ENCODE peak calls at places on chromosomes 2 and 18, in nine cellular contexts. One of them, this sample, is unnamed.

GRCh38 chr2:144678741-144679140 is 158.8 kb upstream of the ZEB2 start:
- DNase-seq in spleen: no peak
- DNase-seq in stomach: no peak
- DNase-seq in HCT116: no peak
- DNase-seq in GM12878: no peak
- DNase-seq in breast epithelium: no peak
- DNase-seq in GM23338: no peak
- DNase-seq in K562: no peak
- DNase-seq in prostate gland: no peak
- DNase-seq in this sample: no peak

GRCh38 chr2:120227111-120227991 is 4.2 kb upstream of the TMEM185B start:
- DNase-seq in spleen: peak; percentile 74
- DNase-seq in K562: peak; percentile 49
- DNase-seq in breast epithelium: no peak
- DNase-seq in stomach: no peak
- DNase-seq in GM12878: no peak
- DNase-seq in GM23338: no peak
- DNase-seq in prostate gland: no peak
- DNase-seq in HCT116: no peak
- DNase-seq in this sample: no peak

GRCh38 chr2:96763511-96764252 is 3.0 kb downstream of the CNNM4 start:
- DNase-seq in prostate gland: no peak
- DNase-seq in K562: peak; percentile 75
- DNase-seq in GM23338: peak; percentile 77
- DNase-seq in HCT116: no peak
- DNase-seq in stomach: no peak
- DNase-seq in GM12878: no peak
- DNase-seq in spleen: no peak
- DNase-seq in breast epithelium: no peak
- DNase-seq in this sample: no peak

GRCh38 chr2:164981217-164981990 is 26.1 kb upstream of the SLC38A11 start:
- DNase-seq in HCT116: no peak
- DNase-seq in stomach: no peak
- DNase-seq in GM12878: no peak
- DNase-seq in GM23338: no peak
- DNase-seq in spleen: no peak
- DNase-seq in prostate gland: no peak
- DNase-seq in breast epithelium: no peak
- DNase-seq in K562: no peak
- DNase-seq in this sample: no peak

GRCh38 chr2:226985227-226985946 is 149.5 kb downstream of the RHBDD1 start:
- DNase-seq in prostate gland: peak; percentile 61
- DNase-seq in HCT116: peak; percentile 56
- DNase-seq in spleen: no peak
- DNase-seq in GM12878: peak; percentile 43
- DNase-seq in GM23338: peak; percentile 83
- DNase-seq in stomach: no peak
- DNase-seq in K562: peak; percentile 25
- DNase-seq in breast epithelium: peak; percentile 37
- DNase-seq in this sample: no peak

GRCh38 chr2:180979935-180980184 is 545 bp upstream of the UBE2E3 start:
- DNase-seq in stomach: no peak
- DNase-seq in GM12878: no peak
- DNase-seq in prostate gland: no peak
- DNase-seq in HCT116: no peak
- DNase-seq in GM23338: no peak
- DNase-seq in K562: no peak
- DNase-seq in spleen: no peak
- DNase-seq in breast epithelium: no peak
- DNase-seq in this sample: no peak

GRCh38 chr18:53458944-53459580 is 765.4 kb downstream of the MBD2 start:
- DNase-seq in spleen: peak; percentile 47
- DNase-seq in stomach: no peak
- DNase-seq in GM12878: no peak
- DNase-seq in prostate gland: no peak
- DNase-seq in K562: no peak
- DNase-seq in HCT116: no peak
- DNase-seq in GM23338: peak; percentile 68
- DNase-seq in breast epithelium: no peak
- DNase-seq in this sample: no peak

GRCh38 chr18:58140366-58141325 is 96.6 kb downstream of the NEDD4L start:
- DNase-seq in K562: no peak
- DNase-seq in breast epithelium: no peak
- DNase-seq in spleen: no peak
- DNase-seq in prostate gland: no peak
- DNase-seq in stomach: no peak
- DNase-seq in GM23338: no peak
- DNase-seq in HCT116: no peak
- DNase-seq in GM12878: no peak
- DNase-seq in this sample: no peak

GRCh38 chr18:48295586-48296311 is 113.4 kb downstream of the ZBTB7C start:
- DNase-seq in HCT116: no peak
- DNase-seq in GM23338: peak; percentile 76
- DNase-seq in breast epithelium: peak; percentile 15
- DNase-seq in spleen: peak; percentile 62
- DNase-seq in GM12878: no peak
- DNase-seq in K562: no peak
- DNase-seq in prostate gland: no peak
- DNase-seq in stomach: no peak
- DNase-seq in this sample: peak; percentile 58

GRCh38 chr18:10142056-10142455 is 228.2 kb downstream of the VAPA start:
- DNase-seq in GM12878: no peak
- DNase-seq in prostate gland: no peak
- DNase-seq in breast epithelium: no peak
- DNase-seq in stomach: no peak
- DNase-seq in K562: no peak
- DNase-seq in HCT116: no peak
- DNase-seq in spleen: no peak
- DNase-seq in GM23338: no peak
- DNase-seq in this sample: no peak

GRCh38 chr2:212227755-212228154 is 310.8 kb downstream of the ERBB4 start:
- DNase-seq in HCT116: peak; percentile 52
- DNase-seq in prostate gland: peak; percentile 76
- DNase-seq in GM12878: no peak
- DNase-seq in spleen: no peak
- DNase-seq in K562: no peak
- DNase-seq in breast epithelium: peak; percentile 32
- DNase-seq in GM23338: peak; percentile 24
- DNase-seq in stomach: peak; percentile 58
- DNase-seq in this sample: no peak

GRCh38 chr2:133573771-133574170 is 5.5 kb upstream of the NCKAP5 start:
- DNase-seq in GM23338: no peak
- DNase-seq in HCT116: no peak
- DNase-seq in breast epithelium: no peak
- DNase-seq in GM12878: no peak
- DNase-seq in prostate gland: no peak
- DNase-seq in K562: no peak
- DNase-seq in stomach: no peak
- DNase-seq in spleen: no peak
- DNase-seq in this sample: no peak

GRCh38 chr18:23556145-23556780 is 30.0 kb downstream of the NPC1 start:
- DNase-seq in GM12878: no peak
- DNase-seq in K562: no peak
- DNase-seq in HCT116: no peak
- DNase-seq in prostate gland: no peak
- DNase-seq in GM23338: no peak
- DNase-seq in stomach: no peak
- DNase-seq in spleen: no peak
- DNase-seq in breast epithelium: no peak
- DNase-seq in this sample: no peak
- TF ChIP-seq POLR2AphosphoS5 in GM12878: no peak
- TF ChIP-seq POLR2AphosphoS5 in K562: no peak
- TF ChIP-seq POLR2AphosphoS5 in HCT116: no peak
- TF ChIP-seq POLR2AphosphoS5 in prostate gland: no peak
- TF ChIP-seq POLR2AphosphoS5 in GM23338: no peak
- TF ChIP-seq POLR2AphosphoS5 in stomach: no peak
- TF ChIP-seq POLR2AphosphoS5 in spleen: no peak
- TF ChIP-seq POLR2AphosphoS5 in breast epithelium: no peak
- TF ChIP-seq POLR2AphosphoS5 in this sample: no peak

GRCh38 chr2:74745766-74746165 is 88.2 kb upstream of the HK2 start:
- DNase-seq in K562: no peak
- DNase-seq in spleen: no peak
- DNase-seq in prostate gland: no peak
- DNase-seq in stomach: no peak
- DNase-seq in HCT116: no peak
- DNase-seq in GM12878: no peak
- DNase-seq in breast epithelium: no peak
- DNase-seq in GM23338: no peak
- DNase-seq in this sample: no peak

GRCh38 chr2:74746480-74746879 is 87.4 kb upstream of the HK2 start:
- DNase-seq in K562: no peak
- DNase-seq in breast epithelium: no peak
- DNase-seq in GM23338: no peak
- DNase-seq in spleen: no peak
- DNase-seq in prostate gland: no peak
- DNase-seq in stomach: no peak
- DNase-seq in GM12878: no peak
- DNase-seq in HCT116: no peak
- DNase-seq in this sample: no peak

GRCh38 chr2:74744731-74745505 is 89.0 kb upstream of the HK2 start:
- DNase-seq in breast epithelium: no peak
- DNase-seq in K562: no peak
- DNase-seq in GM12878: no peak
- DNase-seq in stomach: no peak
- DNase-seq in HCT116: no peak
- DNase-seq in spleen: no peak
- DNase-seq in prostate gland: no peak
- DNase-seq in GM23338: no peak
- DNase-seq in this sample: no peak

GRCh38 chr2:74743778-74744177 is 89.7 kb downstream of the SEMA4F start:
- DNase-seq in K562: no peak
- DNase-seq in breast epithelium: no peak
- DNase-seq in spleen: no peak
- DNase-seq in prostate gland: no peak
- DNase-seq in GM23338: no peak
- DNase-seq in GM12878: no peak
- DNase-seq in stomach: no peak
- DNase-seq in HCT116: no peak
- DNase-seq in this sample: no peak

GRCh38 chr2:74747411-74748080 is 86.4 kb upstream of the HK2 start:
- DNase-seq in prostate gland: no peak
- DNase-seq in GM23338: no peak
- DNase-seq in spleen: no peak
- DNase-seq in K562: no peak
- DNase-seq in breast epithelium: no peak
- DNase-seq in HCT116: no peak
- DNase-seq in stomach: no peak
- DNase-seq in GM12878: no peak
- DNase-seq in this sample: no peak
- TF ChIP-seq CTCF in prostate gland: no peak
- TF ChIP-seq CTCF in GM23338: no peak
- TF ChIP-seq CTCF in spleen: no peak
- TF ChIP-seq CTCF in K562: no peak
- TF ChIP-seq CTCF in breast epithelium: no peak
- TF ChIP-seq CTCF in HCT116: no peak
- TF ChIP-seq CTCF in stomach: no peak
- TF ChIP-seq CTCF in GM12878: no peak
- TF ChIP-seq CTCF in this sample: no peak

DNA sequence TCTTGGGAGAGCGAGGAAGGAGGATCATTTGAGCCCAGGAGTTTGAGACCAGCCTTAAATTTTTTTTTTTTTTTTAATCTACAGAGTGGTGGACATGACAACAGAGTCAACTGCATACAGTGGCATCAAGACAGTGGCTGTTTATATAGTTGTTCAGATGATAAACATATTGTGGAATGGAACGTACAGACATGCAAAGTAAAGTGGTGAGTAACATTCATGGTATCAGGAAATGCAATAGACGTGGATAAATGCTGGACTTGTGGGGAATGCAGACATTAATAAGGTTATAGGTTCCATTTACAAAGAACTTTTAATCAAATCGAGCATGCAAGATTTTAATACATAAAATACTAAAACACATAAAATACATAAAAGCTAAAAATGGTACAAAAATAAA is 11.9 kb downstream of the WDR43 start:
- DNase-seq in GM23338: no peak
- DNase-seq in stomach: no peak
- DNase-seq in HCT116: no peak
- DNase-seq in GM12878: no peak
- DNase-seq in K562: no peak
- DNase-seq in spleen: no peak
- DNase-seq in prostate gland: no peak
- DNase-seq in breast epithelium: no peak
- DNase-seq in this sample: no peak
- TF ChIP-seq POLR2AphosphoS5 in GM23338: no peak
- TF ChIP-seq POLR2AphosphoS5 in stomach: no peak
- TF ChIP-seq POLR2AphosphoS5 in HCT116: no peak
- TF ChIP-seq POLR2AphosphoS5 in GM12878: no peak
- TF ChIP-seq POLR2AphosphoS5 in K562: no peak
- TF ChIP-seq POLR2AphosphoS5 in spleen: no peak
- TF ChIP-seq POLR2AphosphoS5 in prostate gland: no peak
- TF ChIP-seq POLR2AphosphoS5 in breast epithelium: no peak
- TF ChIP-seq POLR2AphosphoS5 in this sample: no peak

GRCh38 chr2:49812730-49813129 is 658.4 kb upstream of the FSHR start:
- DNase-seq in stomach: no peak
- DNase-seq in HCT116: no peak
- DNase-seq in K562: no peak
- DNase-seq in breast epithelium: no peak
- DNase-seq in GM12878: no peak
- DNase-seq in GM23338: no peak
- DNase-seq in spleen: no peak
- DNase-seq in prostate gland: no peak
- DNase-seq in this sample: no peak

GRCh38 chr2:49813208-49813607 is 658.9 kb upstream of the FSHR start:
- DNase-seq in breast epithelium: no peak
- DNase-seq in K562: no peak
- DNase-seq in prostate gland: no peak
- DNase-seq in GM23338: no peak
- DNase-seq in GM12878: no peak
- DNase-seq in stomach: no peak
- DNase-seq in HCT116: no peak
- DNase-seq in spleen: no peak
- DNase-seq in this sample: no peak

GRCh38 chr2:49801898-49802297 is 647.6 kb upstream of the FSHR start:
- DNase-seq in stomach: no peak
- DNase-seq in K562: no peak
- DNase-seq in breast epithelium: no peak
- DNase-seq in GM23338: no peak
- DNase-seq in HCT116: no peak
- DNase-seq in GM12878: no peak
- DNase-seq in prostate gland: no peak
- DNase-seq in spleen: no peak
- DNase-seq in this sample: no peak

GRCh38 chr2:49811502-49811901 is 657.2 kb upstream of the FSHR start:
- DNase-seq in breast epithelium: no peak
- DNase-seq in GM23338: no peak
- DNase-seq in spleen: no peak
- DNase-seq in HCT116: no peak
- DNase-seq in prostate gland: no peak
- DNase-seq in stomach: no peak
- DNase-seq in GM12878: no peak
- DNase-seq in K562: no peak
- DNase-seq in this sample: no peak

DNA sequence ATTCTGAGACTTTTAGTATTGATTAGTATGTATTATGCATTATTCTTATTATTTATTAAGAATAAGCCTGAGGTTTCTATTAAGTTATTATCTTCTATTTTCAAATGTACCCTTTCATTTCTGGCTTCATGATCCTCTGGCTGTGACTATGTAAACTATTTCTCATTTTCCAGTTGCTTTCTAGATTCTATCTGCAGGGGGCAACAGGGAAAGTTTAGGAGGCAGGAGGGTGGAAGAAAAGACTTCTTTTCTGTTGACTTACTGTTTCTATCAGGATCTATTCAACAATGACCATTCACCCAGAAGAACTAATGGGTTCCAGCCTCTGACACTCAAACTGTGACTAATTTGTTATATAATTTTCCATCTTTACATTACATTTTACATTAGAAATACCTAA is 653.4 kb upstream of the FSHR start:
- DNase-seq in HCT116: no peak
- DNase-seq in prostate gland: no peak
- DNase-seq in breast epithelium: no peak
- DNase-seq in GM23338: peak; percentile 53
- DNase-seq in K562: no peak
- DNase-seq in stomach: no peak
- DNase-seq in spleen: no peak
- DNase-seq in GM12878: no peak
- DNase-seq in this sample: no peak
- TF ChIP-seq CTCF in HCT116: no peak
- TF ChIP-seq CTCF in prostate gland: no peak
- TF ChIP-seq CTCF in breast epithelium: no peak
- TF ChIP-seq CTCF in GM23338: peak; percentile 31
- TF ChIP-seq CTCF in K562: no peak
- TF ChIP-seq CTCF in stomach: no peak
- TF ChIP-seq CTCF in spleen: no peak
- TF ChIP-seq CTCF in GM12878: no peak
- TF ChIP-seq CTCF in this sample: no peak

This sample was measured in upper lobe of left lung.